ENCODE peak calls at places on chromosomes 2 and 18, in eight cellular contexts. One of them, this sample, is unnamed.
A peak's percentile ranks its signal among the peaks of the same experiment; 100 is the strongest.

GRCh38 chr18:11791131-11791530 is 60.1 kb upstream of the CHMP1B start:
- DNase-seq in uterus: no peak
- DNase-seq in osteoblast: peak; percentile 36
- DNase-seq in HFF-Myc: no peak
- DNase-seq in CD8-positive, alpha-beta T cell: no peak
- DNase-seq in fibroblast of villous mesenchyme: no peak
- DNase-seq in fibroblast of mammary gland: no peak
- DNase-seq in upper lobe of right lung: no peak
- DNase-seq in this sample: no peak

GRCh38 chr2:109479804-109480203 is 134.0 kb downstream of the SEPTIN10 start:
- DNase-seq in uterus: no peak
- DNase-seq in HFF-Myc: no peak
- DNase-seq in osteoblast: no peak
- DNase-seq in fibroblast of mammary gland: no peak
- DNase-seq in upper lobe of right lung: no peak
- DNase-seq in fibroblast of villous mesenchyme: no peak
- DNase-seq in CD8-positive, alpha-beta T cell: no peak
- DNase-seq in this sample: no peak

GRCh38 chr2:186457908-186458307 is 28.2 kb upstream of the ZC3H15 start:
- DNase-seq in HFF-Myc: no peak
- DNase-seq in CD8-positive, alpha-beta T cell: no peak
- DNase-seq in uterus: no peak
- DNase-seq in fibroblast of villous mesenchyme: no peak
- DNase-seq in osteoblast: no peak
- DNase-seq in upper lobe of right lung: no peak
- DNase-seq in fibroblast of mammary gland: no peak
- DNase-seq in this sample: no peak

GRCh38 chr18:13395577-13395976 is 177.0 kb downstream of the LDLRAD4 start:
- DNase-seq in fibroblast of mammary gland: no peak
- DNase-seq in osteoblast: no peak
- DNase-seq in upper lobe of right lung: no peak
- DNase-seq in CD8-positive, alpha-beta T cell: peak; percentile 11
- DNase-seq in uterus: no peak
- DNase-seq in fibroblast of villous mesenchyme: no peak
- DNase-seq in HFF-Myc: no peak
- DNase-seq in this sample: no peak

GRCh38 chr2:240551809-240552208 is 6.0 kb downstream of the ANKMY1 start:
- DNase-seq in osteoblast: no peak
- DNase-seq in HFF-Myc: no peak
- DNase-seq in fibroblast of villous mesenchyme: no peak
- DNase-seq in fibroblast of mammary gland: no peak
- DNase-seq in upper lobe of right lung: no peak
- DNase-seq in CD8-positive, alpha-beta T cell: no peak
- DNase-seq in uterus: no peak
- DNase-seq in this sample: no peak

GRCh38 chr2:241935774-241936173 is 66.2 kb downstream of the RTP5 start:
- DNase-seq in HFF-Myc: no peak
- DNase-seq in osteoblast: peak; percentile 56
- DNase-seq in fibroblast of villous mesenchyme: no peak
- DNase-seq in fibroblast of mammary gland: no peak
- DNase-seq in upper lobe of right lung: no peak
- DNase-seq in uterus: no peak
- DNase-seq in CD8-positive, alpha-beta T cell: no peak
- DNase-seq in this sample: no peak

GRCh38 chr2:152950125-152950524 is 231.7 kb downstream of the ARL6IP6 start:
- DNase-seq in HFF-Myc: no peak
- DNase-seq in uterus: no peak
- DNase-seq in osteoblast: no peak
- DNase-seq in upper lobe of right lung: no peak
- DNase-seq in fibroblast of villous mesenchyme: no peak
- DNase-seq in fibroblast of mammary gland: peak; percentile 5
- DNase-seq in CD8-positive, alpha-beta T cell: no peak
- DNase-seq in this sample: no peak

GRCh38 chr2:162221064-162221463 is 22.2 kb downstream of the FAP start:
- DNase-seq in upper lobe of right lung: peak; percentile 87
- DNase-seq in osteoblast: peak; percentile 80
- DNase-seq in HFF-Myc: no peak
- DNase-seq in CD8-positive, alpha-beta T cell: peak; percentile 72
- DNase-seq in fibroblast of villous mesenchyme: peak; percentile 79
- DNase-seq in fibroblast of mammary gland: peak; percentile 69
- DNase-seq in uterus: peak; percentile 65
- DNase-seq in this sample: peak; percentile 57

GRCh38 chr2:240302041-240302440 is 133.4 kb upstream of the GPC1 start:
- DNase-seq in fibroblast of mammary gland: no peak
- DNase-seq in upper lobe of right lung: peak; percentile 25
- DNase-seq in HFF-Myc: no peak
- DNase-seq in osteoblast: peak; percentile 61
- DNase-seq in CD8-positive, alpha-beta T cell: peak; percentile 23
- DNase-seq in fibroblast of villous mesenchyme: no peak
- DNase-seq in uterus: no peak
- DNase-seq in this sample: no peak

GRCh38 chr2:96927420-96928171 is 57.7 kb upstream of the SEMA4C start:
- DNase-seq in fibroblast of villous mesenchyme: peak; percentile 33
- DNase-seq in HFF-Myc: no peak
- DNase-seq in CD8-positive, alpha-beta T cell: no peak
- DNase-seq in fibroblast of mammary gland: no peak
- DNase-seq in osteoblast: peak; percentile 85
- DNase-seq in uterus: peak; percentile 64
- DNase-seq in upper lobe of right lung: peak; percentile 80
- DNase-seq in this sample: peak; percentile 30

GRCh38 chr2:175080479-175080878 is 75.3 kb upstream of the CHN1 start:
- DNase-seq in HFF-Myc: no peak
- DNase-seq in upper lobe of right lung: no peak
- DNase-seq in uterus: no peak
- DNase-seq in osteoblast: no peak
- DNase-seq in fibroblast of mammary gland: no peak
- DNase-seq in fibroblast of villous mesenchyme: no peak
- DNase-seq in CD8-positive, alpha-beta T cell: no peak
- DNase-seq in this sample: no peak

GRCh38 chr2:182586426-182586825 is 129.6 kb upstream of the DNAJC10 start:
- DNase-seq in CD8-positive, alpha-beta T cell: no peak
- DNase-seq in osteoblast: no peak
- DNase-seq in uterus: no peak
- DNase-seq in HFF-Myc: no peak
- DNase-seq in fibroblast of villous mesenchyme: no peak
- DNase-seq in fibroblast of mammary gland: no peak
- DNase-seq in upper lobe of right lung: no peak
- DNase-seq in this sample: no peak

GRCh38 chr18:76759056-76759455 is 63.3 kb upstream of the ZNF236 start:
- DNase-seq in fibroblast of mammary gland: no peak
- DNase-seq in CD8-positive, alpha-beta T cell: no peak
- DNase-seq in fibroblast of villous mesenchyme: no peak
- DNase-seq in uterus: no peak
- DNase-seq in HFF-Myc: no peak
- DNase-seq in upper lobe of right lung: no peak
- DNase-seq in osteoblast: no peak
- DNase-seq in this sample: no peak

GRCh38 chr2:288743-289361 is 961 bp upstream of the ALKAL2 start:
- DNase-seq in upper lobe of right lung: peak; percentile 70
- DNase-seq in osteoblast: peak; percentile 69
- DNase-seq in CD8-positive, alpha-beta T cell: no peak
- DNase-seq in fibroblast of villous mesenchyme: no peak
- DNase-seq in uterus: peak; percentile 43
- DNase-seq in fibroblast of mammary gland: no peak
- DNase-seq in HFF-Myc: no peak
- DNase-seq in this sample: no peak
- TF ChIP-seq CTCF in upper lobe of right lung: no peak
- TF ChIP-seq CTCF in osteoblast: no peak
- TF ChIP-seq CTCF in CD8-positive, alpha-beta T cell: no peak
- TF ChIP-seq CTCF in fibroblast of villous mesenchyme: no peak
- TF ChIP-seq CTCF in uterus: no peak
- TF ChIP-seq CTCF in fibroblast of mammary gland: no peak
- TF ChIP-seq CTCF in HFF-Myc: no peak
- TF ChIP-seq CTCF in this sample: no peak

DNA sequence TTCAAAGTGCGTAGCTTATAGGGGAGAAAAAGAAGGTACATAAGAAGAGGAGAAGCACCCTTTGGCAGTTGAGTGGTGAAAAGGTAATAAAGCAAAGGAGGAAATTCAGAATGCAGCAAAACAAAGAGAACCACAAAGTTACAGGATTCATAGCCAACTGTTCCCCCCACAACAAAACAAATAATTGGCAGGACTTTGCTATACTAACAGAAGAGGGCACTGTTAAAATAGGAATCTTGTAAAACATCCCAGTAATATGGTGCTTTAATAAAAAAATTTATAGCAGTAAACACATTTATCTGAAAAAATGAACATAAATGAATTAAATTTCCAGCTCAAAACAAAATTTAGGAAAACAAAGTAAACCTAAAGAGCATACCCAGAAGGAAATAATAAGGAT is 42.3 kb downstream of the R3HDM1 start:
- DNase-seq in uterus: no peak
- DNase-seq in fibroblast of villous mesenchyme: no peak
- DNase-seq in osteoblast: no peak
- DNase-seq in HFF-Myc: no peak
- DNase-seq in CD8-positive, alpha-beta T cell: no peak
- DNase-seq in upper lobe of right lung: no peak
- DNase-seq in fibroblast of mammary gland: no peak
- DNase-seq in this sample: no peak
- TF ChIP-seq CTCF in uterus: no peak
- TF ChIP-seq CTCF in fibroblast of villous mesenchyme: no peak
- TF ChIP-seq CTCF in osteoblast: no peak
- TF ChIP-seq CTCF in HFF-Myc: no peak
- TF ChIP-seq CTCF in CD8-positive, alpha-beta T cell: no peak
- TF ChIP-seq CTCF in upper lobe of right lung: no peak
- TF ChIP-seq CTCF in fibroblast of mammary gland: peak; percentile 2
- TF ChIP-seq CTCF in this sample: peak; percentile 24

GRCh38 chr2:139034064-139034463 is 253.9 kb upstream of the NXPH2 start:
- DNase-seq in CD8-positive, alpha-beta T cell: no peak
- DNase-seq in uterus: no peak
- DNase-seq in osteoblast: no peak
- DNase-seq in HFF-Myc: no peak
- DNase-seq in upper lobe of right lung: no peak
- DNase-seq in fibroblast of villous mesenchyme: no peak
- DNase-seq in fibroblast of mammary gland: no peak
- DNase-seq in this sample: no peak

GRCh38 chr2:139033300-139033699 is 253.1 kb upstream of the NXPH2 start:
- DNase-seq in uterus: no peak
- DNase-seq in fibroblast of villous mesenchyme: no peak
- DNase-seq in CD8-positive, alpha-beta T cell: no peak
- DNase-seq in fibroblast of mammary gland: peak; percentile 7
- DNase-seq in osteoblast: no peak
- DNase-seq in upper lobe of right lung: no peak
- DNase-seq in HFF-Myc: no peak
- DNase-seq in this sample: no peak

GRCh38 chr2:139031722-139032121 is 251.5 kb upstream of the NXPH2 start:
- DNase-seq in CD8-positive, alpha-beta T cell: no peak
- DNase-seq in fibroblast of mammary gland: peak; percentile 2
- DNase-seq in uterus: no peak
- DNase-seq in upper lobe of right lung: no peak
- DNase-seq in osteoblast: no peak
- DNase-seq in fibroblast of villous mesenchyme: no peak
- DNase-seq in HFF-Myc: no peak
- DNase-seq in this sample: no peak
- TF ChIP-seq CTCF in CD8-positive, alpha-beta T cell: no peak
- TF ChIP-seq CTCF in fibroblast of mammary gland: no peak
- TF ChIP-seq CTCF in uterus: no peak
- TF ChIP-seq CTCF in upper lobe of right lung: no peak
- TF ChIP-seq CTCF in osteoblast: no peak
- TF ChIP-seq CTCF in fibroblast of villous mesenchyme: no peak
- TF ChIP-seq CTCF in HFF-Myc: no peak
- TF ChIP-seq CTCF in this sample: no peak

GRCh38 chr18:32919799-32920198 is 147.0 kb upstream of the KLHL14 start:
- DNase-seq in osteoblast: no peak
- DNase-seq in CD8-positive, alpha-beta T cell: no peak
- DNase-seq in uterus: no peak
- DNase-seq in fibroblast of mammary gland: peak; percentile 56
- DNase-seq in fibroblast of villous mesenchyme: no peak
- DNase-seq in upper lobe of right lung: no peak
- DNase-seq in HFF-Myc: no peak
- DNase-seq in this sample: no peak
- TF ChIP-seq CTCF in osteoblast: peak; percentile 48
- TF ChIP-seq CTCF in CD8-positive, alpha-beta T cell: no peak
- TF ChIP-seq CTCF in uterus: no peak
- TF ChIP-seq CTCF in fibroblast of mammary gland: peak; percentile 62
- TF ChIP-seq CTCF in fibroblast of villous mesenchyme: no peak
- TF ChIP-seq CTCF in upper lobe of right lung: peak; percentile 7
- TF ChIP-seq CTCF in HFF-Myc: peak; percentile 16
- TF ChIP-seq CTCF in this sample: no peak